ENCODE peak calls at places on chromosome 20, in six cellular contexts. V is GM23338, Z is WTC11, G is H1, M is HepG2, Y is GM12878. S is an unnamed sample.

GRCh38 chr20:50399917-50400704 is 110.1 kb upstream of the PTPN1 start:
- DNase-seq in V (no peak), G (no peak), M (peak), Y (no peak), Z (no peak), S (no peak)

GRCh38 chr20:1184638-1185315 is at the start of gene TMEM74B:
- DNase-seq in Y (no peak), M (no peak), G (peak), V (peak), Z (peak), S (peak)

GRCh38 chr20:58637466-58638198 is 13.5 kb upstream of the STX16 start:
- DNase-seq in M (no peak), V (no peak), Y (no peak), Z (no peak), G (no peak), S (no peak)

GRCh38 chr20:24681634-24682495 is 212.4 kb downstream of the SYNDIG1 start:
- DNase-seq in Y (no peak), M (no peak), G (no peak), V (no peak), Z (no peak), S (no peak)

GRCh38 chr20:53399592-53400335 is 193.9 kb downstream of the ZNF217 start:
- DNase-seq in Z (no peak), V (no peak), M (no peak), Y (no peak), G (no peak), S (no peak)

GRCh38 chr20:22274330-22274729 is 310.0 kb downstream of the FOXA2 start:
- DNase-seq in Y (no peak), M (no peak), Z (no peak), V (no peak), G (no peak), S (no peak)

GRCh38 chr20:36876473-36876833 is 515 bp downstream of the TLDC2 start:
- DNase-seq in Z (no peak), M (no peak), V (no peak), G (no peak), Y (no peak), S (no peak)

GRCh38 chr20:19936801-19937583 is 80.2 kb upstream of the NAA20 start:
- DNase-seq in Y (no peak), Z (no peak), M (no peak), G (no peak), V (no peak), S (no peak)

GRCh38 chr20:64161595-64162238 is 2.5 kb upstream of the MYT1 start:
- DNase-seq in M (peak), Y (no peak), G (peak), Z (peak), V (peak), S (peak)

GRCh38 chr20:19918965-19919329 is 98.2 kb upstream of the NAA20 start:
- DNase-seq in Y (no peak), M (peak), G (no peak), Z (no peak), V (no peak), S (no peak)

GRCh38 chr20:21396045-21396893 is 1.1 kb downstream of the NKX2-4 start:
- DNase-seq in Y (no peak), G (peak), V (peak), M (no peak), Z (peak), S (no peak)

GRCh38 chr20:12715371-12715770 is 293.4 kb upstream of the SPTLC3 start:
- DNase-seq in Z (no peak), M (no peak), V (no peak), G (no peak), Y (no peak), S (no peak)

GRCh38 chr20:271528-271927 is 14.0 kb downstream of the DEFB132 start:
- DNase-seq in Z (no peak), M (no peak), V (no peak), Y (no peak), G (no peak), S (no peak)

GRCh38 chr20:55090301-55090700 is 614.9 kb downstream of the DOK5 start:
- DNase-seq in V (no peak), Y (no peak), G (no peak), Z (no peak), M (no peak), S (no peak)

GRCh38 chr20:59055302-59055701 is 12.7 kb upstream of the PRELID3B start:
- DNase-seq in M (no peak), V (no peak), Z (no peak), Y (no peak), G (no peak), S (no peak)

GRCh38 chr20:10669843-10670446 is 3.9 kb downstream of the JAG1 start:
- DNase-seq in V (no peak), M (no peak), G (no peak), Y (no peak), Z (no peak), S (no peak)

GRCh38 chr20:49245921-49246740 is 26.9 kb downstream of the DDX27 start:
- DNase-seq in Y (no peak), M (peak), Z (no peak), G (no peak), V (peak), S (peak)

GRCh38 chr20:43835944-43836540 is 78.6 kb upstream of the TOX2 start:
- DNase-seq in G (peak), M (no peak), Z (no peak), Y (no peak), V (no peak), S (no peak)

GRCh38 chr20:38727602-38728236 is 3.4 kb downstream of the SLC32A1 start:
- DNase-seq in Z (no peak), M (no peak), G (peak), Y (no peak), V (no peak), S (no peak)

GRCh38 chr20:438581-439469 is 23.5 kb downstream of the TBC1D20 start:
- DNase-seq in V (no peak), Z (no peak), Y (peak), M (no peak), G (no peak), S (no peak)

GRCh38 chr20:38873050-38873581 is 53.1 kb upstream of the FAM83D start:
- DNase-seq in V (no peak), Y (peak), M (no peak), Z (no peak), G (no peak), S (no peak)

GRCh38 chr20:64113796-64114355 is 6.5 kb upstream of the NPBWR2 start:
- DNase-seq in Z (no peak), M (no peak), V (peak), Y (no peak), G (no peak), S (no peak)

GRCh38 chr20:39045676-39046075 is 83.5 kb downstream of the DHX35 start:
- DNase-seq in G (no peak), Z (no peak), V (no peak), M (no peak), Y (no peak), S (no peak)

GRCh38 chr20:37522258-37523011 is 1.4 kb downstream of the NNAT start:
- DNase-seq in G (peak), Y (no peak), V (peak), M (no peak), Z (peak), S (no peak)

GRCh38 chr20:24781061-24781980 is 167.7 kb upstream of the CST7 start:
- DNase-seq in Y (no peak), G (peak), M (peak), Z (peak), V (peak), S (peak)

GRCh38 chr20:22006306-22006705 is 300.8 kb downstream of the PAX1 start:
- DNase-seq in G (no peak), M (no peak), V (no peak), Y (no peak), Z (no peak), S (no peak)

GRCh38 chr20:10565191-10565921 is 108.4 kb downstream of the JAG1 start:
- DNase-seq in M (peak), V (no peak), G (no peak), Y (no peak), Z (no peak), S (no peak)

GRCh38 chr20:1934578-1935573 is 39.7 kb downstream of the SIRPA start:
- DNase-seq in M (no peak), Z (no peak), G (no peak), Y (no peak), V (no peak), S (no peak)

GRCh38 chr20:25632940-25633790 is 9.4 kb upstream of the NANP start:
- DNase-seq in M (no peak), Z (no peak), V (no peak), Y (no peak), G (no peak), S (no peak)

GRCh38 chr20:8144282-8145245 is 12.5 kb downstream of the PLCB1 start:
- DNase-seq in G (no peak), Z (no peak), M (peak), Y (no peak), V (peak), S (no peak)

GRCh38 chr20:43536817-43537440 is 21.9 kb upstream of the SGK2 start:
- DNase-seq in G (no peak), V (peak), M (peak), Z (no peak), Y (no peak), S (no peak)

GRCh38 chr20:31559704-31560093 is 45.4 kb upstream of the ID1 start:
- DNase-seq in Z (no peak), V (no peak), G (no peak), Y (no peak), M (no peak), S (no peak)

GRCh38 chr20:401682-402495 is 6.2 kb upstream of the RBCK1 start:
- DNase-seq in G (no peak), M (peak), Y (no peak), V (no peak), Z (no peak), S (no peak)

GRCh38 chr20:44694159-44694558 is 21.0 kb upstream of the CCN5 start:
- DNase-seq in G (no peak), Z (no peak), V (no peak), M (no peak), Y (no peak), S (no peak)

GRCh38 chr20:48823960-48824497 is 3.8 kb downstream of the PREX1 start:
- DNase-seq in M (no peak), G (no peak), Y (peak), V (no peak), Z (no peak), S (no peak)

GRCh38 chr20:19813839-19814238 is 55.8 kb downstream of the RIN2 start:
- DNase-seq in M (no peak), G (no peak), V (no peak), Z (no peak), Y (no peak), S (no peak)

GRCh38 chr20:19889011-19889953 is 127.9 kb upstream of the NAA20 start:
- DNase-seq in V (peak), Y (no peak), M (no peak), Z (no peak), G (no peak), S (no peak)

GRCh38 chr20:49034070-49034732 is 11.9 kb upstream of the CSE1L start:
- DNase-seq in Y (no peak), M (no peak), V (no peak), Z (no peak), G (no peak), S (no peak)

GRCh38 chr20:40775747-40776146 is 86.7 kb upstream of the MAFB start:
- DNase-seq in M (no peak), V (no peak), Y (no peak), G (no peak), Z (no peak), S (no peak)

GRCh38 chr20:47799116-47799715 is 13.9 kb upstream of the SULF2 start:
- DNase-seq in Z (no peak), V (no peak), G (no peak), M (no peak), Y (no peak), S (no peak)

GRCh38 chr20:47802226-47802920 is 17.1 kb upstream of the SULF2 start:
- DNase-seq in Z (no peak), G (no peak), V (no peak), Y (no peak), M (no peak), S (no peak)

GRCh38 chr20:47800619-47801018 is 15.3 kb upstream of the SULF2 start:
- DNase-seq in M (no peak), G (no peak), Y (no peak), Z (no peak), V (no peak), S (no peak)

GRCh38 chr20:47801759-47802158 is 16.5 kb upstream of the SULF2 start:
- DNase-seq in Y (no peak), G (no peak), Z (no peak), M (no peak), V (no peak), S (no peak)

DNA sequence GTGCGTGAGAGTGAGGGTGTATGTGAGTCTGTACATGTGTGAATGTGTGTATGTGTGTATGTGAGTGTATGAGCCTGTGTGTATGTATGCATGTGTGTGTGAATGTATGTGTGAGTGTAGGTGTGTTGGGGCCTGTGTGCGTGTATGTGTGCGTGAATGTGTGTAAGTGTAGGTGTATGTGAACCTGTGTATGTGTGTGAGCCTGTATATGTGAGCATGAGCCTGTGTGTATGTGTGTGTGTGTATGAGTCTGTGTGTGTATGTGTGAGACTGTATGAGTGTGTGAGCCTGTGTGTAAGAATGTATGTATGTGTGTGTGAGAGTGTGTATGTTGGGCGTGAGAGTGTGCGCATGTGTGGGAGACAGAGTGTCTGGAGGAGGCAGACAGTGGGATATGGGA is 15.8 kb upstream of the SULF2 start:
- DNase-seq in Y (no peak), V (no peak), Z (no peak), M (no peak), G (no peak), S (no peak)
- TF ChIP-seq CREB1 in Y (no peak), V (no peak), Z (no peak), M (no peak), G (no peak), S (no peak)

GRCh38 chr20:60584221-60584620 is 626.0 kb downstream of the CDH26 start:
- DNase-seq in G (no peak), Z (no peak), Y (no peak), V (no peak), M (no peak), S (no peak)

GRCh38 chr20:60586417-60587105 is 628.3 kb downstream of the CDH26 start:
- DNase-seq in V (no peak), Y (no peak), Z (no peak), G (no peak), M (no peak), S (no peak)

GRCh38 chr20:60583741-60584140 is 625.5 kb downstream of the CDH26 start:
- DNase-seq in Z (no peak), G (no peak), M (no peak), Y (no peak), V (no peak), S (no peak)

DNA sequence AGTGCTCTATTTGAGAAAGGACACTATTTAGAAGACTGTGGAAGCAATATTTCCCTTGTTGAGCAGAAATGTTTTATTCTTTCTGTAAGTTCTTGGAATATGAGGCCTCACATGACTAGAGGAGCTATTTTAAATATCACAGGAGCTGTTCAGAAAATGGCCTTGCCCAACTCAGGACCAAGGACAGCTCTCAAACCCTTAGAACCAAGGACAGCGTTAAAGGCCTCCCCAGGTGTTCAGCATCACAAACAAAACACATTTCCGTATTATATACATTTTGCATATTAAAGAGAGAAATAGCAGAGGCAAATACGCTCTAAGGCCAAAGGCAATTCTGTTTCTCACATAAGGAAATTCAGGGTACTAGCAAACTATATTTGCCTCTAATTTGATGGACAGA is 631.4 kb downstream of the CDH26 start:
- DNase-seq in G (no peak), Z (peak), V (peak), M (no peak), Y (no peak), S (peak)
- TF ChIP-seq CREB1 in G (no peak), Z (peak), V (no peak), M (no peak), Y (no peak), S (no peak)

GRCh38 chr20:62202083-62202395 is 18.0 kb downstream of the HRH3 start:
- DNase-seq in V (no peak), M (no peak), Z (no peak), G (no peak), Y (no peak), S (no peak)
- TF ChIP-seq CREB1 in V (no peak), M (no peak), Z (no peak), G (no peak), Y (no peak), S (no peak)

DNA sequence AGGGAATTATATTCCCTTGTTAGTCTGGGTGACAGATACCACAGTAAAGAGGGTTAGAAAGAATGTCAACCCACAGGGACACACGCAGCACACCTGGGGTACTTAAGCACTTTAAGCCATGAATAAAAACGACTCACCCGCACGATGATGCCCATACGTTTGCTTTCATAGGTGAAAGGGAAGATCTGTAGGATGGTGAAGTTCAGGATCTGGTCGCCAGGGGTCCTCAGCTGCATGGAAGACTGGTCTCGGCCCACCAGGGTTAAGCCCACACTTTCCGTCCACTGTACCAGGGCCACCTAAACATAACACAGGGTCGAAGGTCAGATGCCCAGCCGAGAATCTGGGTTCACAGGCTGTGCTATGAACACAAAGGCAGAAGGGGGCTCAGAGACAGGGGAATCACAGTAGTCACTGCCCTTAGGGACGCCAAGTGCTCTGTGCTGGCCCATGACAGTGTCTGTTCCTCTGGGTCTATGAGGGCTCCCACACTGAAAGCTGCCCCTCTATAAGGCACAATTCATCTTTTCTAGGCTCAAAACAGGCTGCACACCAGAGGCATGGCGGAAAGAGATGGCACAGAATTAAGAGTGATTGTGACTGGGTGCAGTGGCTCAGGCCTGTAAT is 96.8 kb upstream of the NFATC2 start:
- DNase-seq in M (peak), Z (peak), V (peak), Y (no peak), G (peak), S (peak)
- TF ChIP-seq CREB1 in M (no peak), Z (no peak), V (no peak), Y (no peak), G (no peak), S (no peak)

GRCh38 chr20:35054804-35055203 is 37.8 kb downstream of the TRPC4AP start:
- DNase-seq in M (no peak), G (no peak), Y (no peak), Z (no peak), V (no peak), S (no peak)
- TF ChIP-seq CREB1 in M (no peak), G (no peak), Y (no peak), Z (no peak), V (no peak), S (no peak)

DNA sequence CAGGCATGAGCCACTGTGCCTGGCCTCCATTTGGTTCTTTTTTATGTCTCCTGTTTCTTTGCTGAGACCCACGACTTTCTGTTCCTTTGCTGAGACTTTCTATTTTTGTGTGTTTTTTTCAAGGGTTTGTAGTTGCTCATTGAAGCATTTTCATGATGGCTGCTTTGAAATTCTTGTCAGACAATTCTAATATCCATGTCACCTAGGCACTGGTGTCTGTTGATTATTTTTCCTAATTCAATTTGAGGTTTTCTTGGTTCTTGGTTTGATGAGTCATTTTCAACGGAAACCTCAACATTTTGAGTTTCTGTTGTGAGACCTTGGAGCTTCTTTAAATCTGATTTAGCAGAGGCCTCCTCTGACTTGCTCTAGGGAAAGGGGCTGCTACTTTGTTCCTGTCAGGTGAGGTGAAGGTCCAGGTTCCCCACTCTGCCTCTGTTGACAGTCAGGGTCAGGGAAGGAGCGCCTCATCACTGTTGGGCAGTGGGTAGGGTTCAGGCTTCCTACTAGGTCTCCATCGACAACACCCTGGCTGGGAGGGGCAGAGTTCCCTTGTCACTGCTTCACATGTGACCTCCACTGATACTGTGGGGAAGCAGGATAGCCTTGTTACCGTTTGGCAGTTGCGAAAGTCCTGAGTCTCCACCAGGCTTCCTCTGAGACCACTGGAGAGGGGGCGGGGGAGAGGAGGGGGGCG is 67.2 kb upstream of the RNF24 start:
- DNase-seq in Y (peak), V (peak), G (no peak), M (peak), Z (peak), S (peak)
- TF ChIP-seq CREB1 in Y (peak), V (no peak), G (no peak), M (no peak), Z (no peak), S (peak)

DNA sequence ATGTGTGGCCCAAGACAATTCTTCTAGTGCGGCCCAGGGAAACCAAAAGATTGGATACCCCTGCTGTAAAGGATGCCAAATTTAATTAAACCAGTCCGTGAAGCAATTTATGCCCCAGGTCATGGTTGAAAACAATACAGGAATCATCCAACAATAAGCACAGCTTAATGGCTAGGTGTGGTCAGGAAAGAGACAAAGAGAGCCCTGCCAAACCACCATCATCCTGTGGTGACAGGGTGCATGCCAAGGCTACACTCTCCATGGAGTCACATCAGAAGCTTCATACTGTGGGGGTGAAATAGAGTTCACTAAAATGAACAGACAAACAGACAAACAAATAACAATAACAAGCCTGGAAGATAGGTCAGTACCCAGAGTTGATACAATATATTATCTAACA is 62.7 kb downstream of the DZANK1 start:
- DNase-seq in G (no peak), V (no peak), Z (no peak), Y (no peak), M (no peak), S (no peak)
- TF ChIP-seq CREB1 in G (no peak), V (no peak), Z (no peak), Y (no peak), M (no peak), S (no peak)

GRCh38 chr20:32574296-32575226 is 10.6 kb downstream of the NOL4L start:
- DNase-seq in Z (no peak), M (no peak), V (peak), G (no peak), Y (no peak), S (peak)
- TF ChIP-seq CREB1 in Z (no peak), M (no peak), V (no peak), G (no peak), Y (no peak), S (no peak)

S was measured in K562.